ENCODE peak calls at places on chromosomes 5 and 9, in nine cellular contexts. W is adrenal gland, H is NCI-H345, Y is activated B cell treated with CpG ODN at 0.5 μM for 24 hours, E is caudate nucleus, S is left cardiac atrium, G is sigmoid colon, N is ELR, K is foreskin fibroblast. I is an unnamed sample.

GRCh38 chr5:87120518-87121314 is 147.0 kb upstream of the RASA1 start:
- DNase-seq in N (peak), K (peak), W (no peak), G (no peak), S (no peak), Y (no peak), E (no peak), H (no peak), I (peak)

GRCh38 chr5:145991044-145991575 is 54.7 kb downstream of the SH3RF2 start:
- DNase-seq in W (no peak), Y (no peak), S (no peak), E (no peak), H (no peak), G (no peak), N (peak), K (no peak), I (no peak)

GRCh38 chr9:95370064-95370463 is 52.6 kb upstream of the FANCC start:
- DNase-seq in E (no peak), N (no peak), Y (no peak), W (no peak), K (no peak), G (no peak), S (no peak), H (no peak), I (no peak)

GRCh38 chr9:121271368-121272351 is 3.7 kb downstream of the GSN start:
- DNase-seq in S (peak), E (no peak), H (no peak), N (peak), G (peak), W (no peak), Y (no peak), K (peak), I (no peak)

GRCh38 chr5:179223961-179224360 is 121.3 kb downstream of the ADAMTS2 start:
- DNase-seq in E (no peak), H (no peak), N (no peak), Y (no peak), G (peak), W (no peak), K (no peak), S (no peak), I (no peak)

GRCh38 chr5:143977891-143978448 is 166.0 kb downstream of the HMHB1 start:
- DNase-seq in W (no peak), G (no peak), K (no peak), S (no peak), E (no peak), Y (no peak), H (no peak), N (peak), I (no peak)

GRCh38 chr5:89117131-89117644 is 234.2 kb upstream of the MEF2C start:
- DNase-seq in Y (no peak), H (no peak), W (no peak), G (no peak), K (peak), S (no peak), E (no peak), N (no peak), I (no peak)

GRCh38 chr5:55750499-55750898 is 12.6 kb downstream of the DDX4 start:
- DNase-seq in Y (no peak), S (no peak), E (no peak), G (no peak), H (no peak), K (no peak), N (no peak), W (no peak), I (no peak)

GRCh38 chr5:109563692-109564091 is 126.0 kb upstream of the MAN2A1 start:
- DNase-seq in W (no peak), G (no peak), N (no peak), S (no peak), E (no peak), H (no peak), K (no peak), Y (no peak), I (no peak)

GRCh38 chr9:126690431-126691051 is 76.8 kb downstream of the LMX1B start:
- DNase-seq in K (no peak), Y (peak), W (peak), S (peak), E (no peak), G (peak), H (peak), N (peak), I (peak)

GRCh38 chr5:149002053-149002452 is 60.8 kb downstream of the SH3TC2 start:
- DNase-seq in H (no peak), N (peak), S (no peak), W (no peak), E (no peak), G (no peak), K (peak), Y (no peak), I (peak)

GRCh38 chr5:32276173-32276853 is 36.4 kb downstream of the MTMR12 start:
- DNase-seq in N (no peak), Y (no peak), G (no peak), E (no peak), H (peak), K (no peak), W (no peak), S (no peak), I (no peak)

GRCh38 chr5:154358410-154359221 is 87.2 kb upstream of the SAP30L start:
- DNase-seq in K (no peak), Y (no peak), W (no peak), H (no peak), S (no peak), E (no peak), G (peak), N (no peak), I (no peak)

GRCh38 chr9:109793196-109793595 is 13.2 kb downstream of the PALM2AKAP2 start:
- DNase-seq in E (no peak), Y (no peak), H (no peak), K (peak), S (no peak), W (peak), G (no peak), N (peak), I (peak)

GRCh38 chr5:100676807-100677631 is 141.8 kb downstream of the FAM174A start:
- DNase-seq in Y (no peak), S (no peak), W (no peak), N (peak), K (peak), G (no peak), E (no peak), H (no peak), I (no peak)

GRCh38 chr9:27429436-27429835 is 94.7 kb upstream of the IFNK start:
- DNase-seq in G (no peak), K (no peak), W (no peak), Y (no peak), N (no peak), E (peak), H (no peak), S (no peak), I (no peak)

GRCh38 chr5:1122511-1123284 is 10.8 kb upstream of the SLC12A7 start:
- DNase-seq in G (no peak), S (peak), K (no peak), W (no peak), Y (no peak), N (no peak), H (no peak), E (no peak), I (no peak)

GRCh38 chr5:95647886-95648860 is 1.6 kb downstream of the RFESD start:
- DNase-seq in G (no peak), Y (no peak), W (no peak), S (no peak), N (no peak), E (peak), K (no peak), H (no peak), I (no peak)

GRCh38 chr5:139787568-139788293 is 7.9 kb upstream of the PSD2 start:
- DNase-seq in E (peak), N (peak), W (peak), G (peak), H (peak), S (peak), K (peak), Y (peak), I (peak)

GRCh38 chr9:100352201-100352726 is 478 bp downstream of the TEX10 start:
- DNase-seq in W (peak), K (no peak), G (peak), Y (no peak), H (peak), N (peak), E (peak), S (peak), I (peak)

GRCh38 chr5:54073735-54074134 is 236.6 kb downstream of the ARL15 start:
- DNase-seq in H (no peak), G (no peak), Y (no peak), N (no peak), K (no peak), E (no peak), W (no peak), S (no peak), I (no peak)

GRCh38 chr5:74647096-74647495 is 6.6 kb upstream of the ENC1 start:
- DNase-seq in K (no peak), S (no peak), Y (no peak), N (no peak), E (no peak), W (no peak), H (peak), G (no peak), I (no peak)

GRCh38 chr9:18238254-18238653 is 235.7 kb upstream of the ADAMTSL1 start:
- DNase-seq in G (no peak), N (peak), E (peak), W (no peak), H (no peak), K (peak), S (no peak), Y (no peak), I (peak)

GRCh38 chr9:82332018-82332773 is 343.6 kb downstream of the SPATA31D1 start:
- DNase-seq in S (no peak), H (no peak), Y (no peak), W (no peak), K (peak), G (no peak), N (peak), E (peak), I (no peak)

GRCh38 chr5:150632305-150633160 is 7.9 kb upstream of the SYNPO start:
- DNase-seq in G (no peak), K (no peak), Y (no peak), S (no peak), H (peak), N (peak), E (no peak), W (peak), I (no peak)

GRCh38 chr9:136940526-136941230 is 3.9 kb downstream of the FBXW5 start:
- DNase-seq in H (no peak), N (no peak), K (no peak), Y (no peak), G (peak), W (no peak), S (peak), E (no peak), I (no peak)

I was measured in RKO.